ENCODE peak calls at places on chromosomes 7 and 10, in nine cellular contexts. H, Y, R, C, K, G, W, V and O are unnamed samples.

GRCh38 chr7:102914585-102914984 is 1.8 kb downstream of the LRRC17 start:
- DNase-seq in H (peak; percentile 39), Y (peak; percentile 29), R (peak; percentile 62), C (no peak), K (no peak), G (no peak), W (no peak), V (peak; percentile 43), O (no peak)

GRCh38 chr10:116168329-116168728 is 104.7 kb downstream of the GFRA1 start:
- DNase-seq in H (no peak), Y (no peak), R (no peak), C (no peak), K (no peak), G (no peak), W (no peak), V (no peak), O (peak; percentile 44)

GRCh38 chr7:114070246-114070645 is 151.4 kb upstream of the PPP1R3A start:
- DNase-seq in H (no peak), Y (no peak), R (no peak), C (no peak), K (no peak), G (no peak), W (no peak), V (no peak), O (no peak)

GRCh38 chr7:20199015-20199737 is 18.0 kb downstream of the MACC1 start:
- DNase-seq in H (peak; percentile 54), Y (peak; percentile 47), R (no peak), C (peak; percentile 31), K (peak; percentile 41), G (peak; percentile 77), W (no peak), V (peak; percentile 31), O (no peak)

GRCh38 chr10:97540669-97541500 is 31.7 kb upstream of the ANKRD2 start:
- DNase-seq in H (peak; percentile 63), Y (no peak), R (peak; percentile 71), C (no peak), K (no peak), G (peak; percentile 80), W (no peak), V (no peak), O (peak; percentile 33)

GRCh38 chr7:122864838-122865237 is 21.4 kb downstream of the CADPS2 start:
- DNase-seq in H (no peak), Y (no peak), R (no peak), C (no peak), K (no peak), G (no peak), W (no peak), V (no peak), O (no peak)

GRCh38 chr7:68250143-68250542 is 1253.5 kb downstream of the TYW1 start:
- DNase-seq in H (peak; percentile 11), Y (no peak), R (peak; percentile 28), C (no peak), K (no peak), G (no peak), W (no peak), V (no peak), O (no peak)

GRCh38 chr10:57222129-57222528 is 861.1 kb upstream of the ZWINT start:
- DNase-seq in H (no peak), Y (no peak), R (no peak), C (no peak), K (no peak), G (no peak), W (no peak), V (no peak), O (no peak)

GRCh38 chr7:104196161-104196560 is 11.7 kb downstream of the ORC5 start:
- DNase-seq in H (no peak), Y (peak; percentile 2), R (no peak), C (no peak), K (no peak), G (no peak), W (no peak), V (no peak), O (no peak)

GRCh38 chr7:135510603-135511183 is 791 bp upstream of the CNOT4 start:
- DNase-seq in H (no peak), Y (peak; percentile 29), R (peak; percentile 32), C (no peak), K (no peak), G (no peak), W (no peak), V (peak; percentile 11), O (peak; percentile 18)

GRCh38 chr7:51217804-51218203 is 98.8 kb downstream of the COBL start:
- DNase-seq in H (no peak), Y (no peak), R (no peak), C (no peak), K (no peak), G (no peak), W (no peak), V (no peak), O (no peak)

GRCh38 chr7:123537026-123537642 is 2.7 kb upstream of the IQUB start:
- DNase-seq in H (peak; percentile 19), Y (peak; percentile 10), R (no peak), C (no peak), K (no peak), G (no peak), W (no peak), V (no peak), O (peak; percentile 74)